ENCODE peak calls at places on chromosome 7, in ten cellular contexts. H is NCI-H1105, J is T-cell, Z is fibroblast of the aortic adventitia, T is endothelial cell, E is foreskin fibroblast, F is type B pancreatic cell, I is AG04450, M is AG09309, U is NT2/D1. N is an unnamed sample.
A peak's percentile ranks its signal among the peaks of the same experiment; 100 is the strongest.

GRCh38 chr7:14507617-14508016 is 394.9 kb downstream of the DGKB start:
- DNase-seq in H (peak; percentile 92), J (no peak), Z (peak; percentile 15), T (no peak), E (peak; percentile 77), F (no peak), I (no peak), M (peak; percentile 21), U (no peak), N (no peak)

GRCh38 chr7:29851487-29851886 is 45.2 kb downstream of the WIPF3 start:
- DNase-seq in H (no peak), J (no peak), Z (no peak), T (no peak), E (no peak), F (no peak), I (no peak), M (no peak), U (no peak), N (no peak)

GRCh38 chr7:988426-988911 is 5.5 kb downstream of the CYP2W1 start:
- DNase-seq in H (no peak), J (no peak), Z (no peak), T (no peak), E (peak; percentile 25), F (no peak), I (no peak), M (no peak), U (no peak), N (no peak)

GRCh38 chr7:100176096-100176835 is 915 bp downstream of the GPC2 start:
- DNase-seq in H (no peak), J (no peak), Z (no peak), T (no peak), E (no peak), F (no peak), I (no peak), M (no peak), U (no peak), N (no peak)

GRCh38 chr7:136018104-136018503 is 40.9 kb upstream of the MTPN start:
- DNase-seq in H (no peak), J (no peak), Z (peak; percentile 47), T (no peak), E (peak; percentile 30), F (no peak), I (no peak), M (no peak), U (no peak), N (no peak)

GRCh38 chr7:108143658-108144420 is 13.7 kb upstream of the LAMB4 start:
- DNase-seq in H (no peak), J (no peak), Z (no peak), T (no peak), E (no peak), F (no peak), I (no peak), M (no peak), U (no peak), N (no peak)

GRCh38 chr7:22129819-22130580 is 184.3 kb upstream of the CDCA7L start:
- DNase-seq in H (no peak), J (no peak), Z (no peak), T (no peak), E (no peak), F (no peak), I (no peak), M (no peak), U (no peak), N (no peak)

GRCh38 chr7:130371059-130371458 is 9.2 kb upstream of the CPA1 start:
- DNase-seq in H (peak; percentile 15), J (no peak), Z (peak; percentile 69), T (no peak), E (peak; percentile 86), F (no peak), I (no peak), M (no peak), U (no peak), N (no peak)

GRCh38 chr7:26166681-26167266 is 14.8 kb downstream of the NFE2L3 start:
- DNase-seq in H (no peak), J (no peak), Z (no peak), T (no peak), E (no peak), F (no peak), I (no peak), M (no peak), U (no peak), N (no peak)

GRCh38 chr7:6271091-6271658 is 1.2 kb downstream of the CYTH3 start:
- DNase-seq in H (peak; percentile 44), J (peak; percentile 18), Z (peak; percentile 58), T (peak; percentile 31), E (peak; percentile 83), F (no peak), I (no peak), M (no peak), U (no peak), N (peak; percentile 63)

GRCh38 chr7:6171532-6172330 is 100.7 kb downstream of the CYTH3 start:
- DNase-seq in H (no peak), J (no peak), Z (no peak), T (peak; percentile 8), E (no peak), F (no peak), I (no peak), M (no peak), U (no peak), N (peak; percentile 90)

GRCh38 chr7:91233201-91233600 is 31.0 kb upstream of the FZD1 start:
- DNase-seq in H (no peak), J (no peak), Z (no peak), T (no peak), E (peak; percentile 71), F (no peak), I (no peak), M (no peak), U (no peak), N (peak; percentile 51)

GRCh38 chr7:82044497-82045080 is 274.7 kb upstream of the HGF start:
- DNase-seq in H (peak; percentile 39), J (no peak), Z (peak; percentile 83), T (peak; percentile 36), E (peak; percentile 83), F (no peak), I (no peak), M (no peak), U (peak; percentile 11), N (peak; percentile 83)

GRCh38 chr7:44211126-44211675 is 10.4 kb downstream of the YKT6 start:
- DNase-seq in H (no peak), J (no peak), Z (no peak), T (no peak), E (no peak), F (no peak), I (no peak), M (no peak), U (no peak), N (no peak)

GRCh38 chr7:43792471-43792870 is 34.0 kb downstream of the BLVRA start:
- DNase-seq in H (no peak), J (no peak), Z (no peak), T (no peak), E (no peak), F (no peak), I (no peak), M (no peak), U (no peak), N (no peak)

GRCh38 chr7:518630-519428 is 817 bp downstream of the PDGFA start:
- DNase-seq in H (peak; percentile 70), J (no peak), Z (peak; percentile 66), T (peak; percentile 47), E (peak; percentile 86), F (no peak), I (no peak), M (peak; percentile 47), U (no peak), N (peak; percentile 80)

GRCh38 chr7:39530996-39531395 is 35.2 kb upstream of the YAE1 start:
- DNase-seq in H (no peak), J (no peak), Z (no peak), T (no peak), E (no peak), F (no peak), I (no peak), M (no peak), U (no peak), N (no peak)

GRCh38 chr7:3065724-3066143 is 22.1 kb upstream of the CARD11 start:
- DNase-seq in H (peak; percentile 2), J (peak; percentile 37), Z (peak; percentile 11), T (peak; percentile 36), E (no peak), F (no peak), I (no peak), M (no peak), U (peak; percentile 79), N (no peak)

GRCh38 chr7:8133955-8134733 is 127.8 kb downstream of the ICA1 start:
- DNase-seq in H (no peak), J (no peak), Z (no peak), T (no peak), E (no peak), F (no peak), I (no peak), M (no peak), U (no peak), N (no peak)

GRCh38 chr7:14016950-14017349 is 27.5 kb upstream of the ETV1 start:
- DNase-seq in H (no peak), J (no peak), Z (peak; percentile 14), T (no peak), E (peak; percentile 22), F (no peak), I (no peak), M (no peak), U (no peak), N (no peak)

GRCh38 chr7:148367701-148368475 is 222.7 kb upstream of the C7orf33 start:
- DNase-seq in H (no peak), J (no peak), Z (no peak), T (no peak), E (no peak), F (no peak), I (no peak), M (no peak), U (peak; percentile 13), N (no peak)

GRCh38 chr7:134420509-134421125 is 38.3 kb downstream of the AKR1B1 start:
- DNase-seq in H (peak; percentile 26), J (no peak), Z (peak; percentile 86), T (peak; percentile 64), E (peak; percentile 81), F (no peak), I (peak; percentile 7), M (peak; percentile 39), U (peak; percentile 43), N (no peak)

GRCh38 chr7:73722785-73723184 is 3.3 kb upstream of the STX1A start:
- DNase-seq in H (no peak), J (no peak), Z (no peak), T (no peak), E (no peak), F (no peak), I (no peak), M (no peak), U (no peak), N (no peak)

GRCh38 chr7:26091933-26092332 is 60.1 kb upstream of the NFE2L3 start:
- DNase-seq in H (no peak), J (no peak), Z (peak; percentile 7), T (peak; percentile 20), E (no peak), F (no peak), I (no peak), M (no peak), U (no peak), N (no peak)

GRCh38 chr7:122762071-122762470 is 59.3 kb upstream of the RNF148 start:
- DNase-seq in H (no peak), J (no peak), Z (no peak), T (no peak), E (no peak), F (no peak), I (no peak), M (no peak), U (no peak), N (no peak)

GRCh38 chr7:26013551-26014083 is 138.4 kb upstream of the NFE2L3 start:
- DNase-seq in H (peak; percentile 53), J (no peak), Z (no peak), T (no peak), E (no peak), F (no peak), I (no peak), M (no peak), U (no peak), N (no peak)

GRCh38 chr7:128299109-128299514 is 44.6 kb downstream of the RBM28 start:
- DNase-seq in H (no peak), J (no peak), Z (no peak), T (no peak), E (no peak), F (no peak), I (no peak), M (no peak), U (peak; percentile 57), N (no peak)

GRCh38 chr7:128170461-128170860 is 70.6 kb upstream of the LEP start:
- DNase-seq in H (no peak), J (no peak), Z (no peak), T (no peak), E (no peak), F (no peak), I (no peak), M (no peak), U (no peak), N (no peak)